ENCODE peak calls at places on chromosomes 3 and 15, in nine cellular contexts. One of them, this sample, is unnamed.

GRCh38 chr15:99343836-99344551 is 92.7 kb downstream of the LRRC28 start:
- DNase-seq in EH: no peak
- DNase-seq in testis: peak
- DNase-seq in neuronal stem cell: no peak
- DNase-seq in NCI-H1105 treated with DMSO at 0.1 percent for 48 hours: peak
- DNase-seq in mammary epithelial cell: no peak
- DNase-seq in skeletal muscle cell: no peak
- DNase-seq in stimulated activated CD4-positive, alpha-beta T cell treated with anti-CD3 and anti-CD28 coated beads, TNF-alpha, amount 100 ng/mL, for 1 hour: peak
- DNase-seq in T-cell: peak
- DNase-seq in this sample: no peak

GRCh38 chr3:125067225-125067624 is 11.4 kb upstream of the HEG1 start:
- DNase-seq in skeletal muscle cell: no peak
- DNase-seq in testis: no peak
- DNase-seq in mammary epithelial cell: no peak
- DNase-seq in EH: peak
- DNase-seq in stimulated activated CD4-positive, alpha-beta T cell treated with anti-CD3 and anti-CD28 coated beads, TNF-alpha, amount 100 ng/mL, for 1 hour: no peak
- DNase-seq in NCI-H1105 treated with DMSO at 0.1 percent for 48 hours: no peak
- DNase-seq in T-cell: no peak
- DNase-seq in neuronal stem cell: no peak
- DNase-seq in this sample: no peak

GRCh38 chr15:70643783-70644125 is 119.6 kb downstream of the UACA start:
- DNase-seq in T-cell: no peak
- DNase-seq in testis: no peak
- DNase-seq in EH: peak
- DNase-seq in skeletal muscle cell: no peak
- DNase-seq in mammary epithelial cell: no peak
- DNase-seq in neuronal stem cell: no peak
- DNase-seq in stimulated activated CD4-positive, alpha-beta T cell treated with anti-CD3 and anti-CD28 coated beads, TNF-alpha, amount 100 ng/mL, for 1 hour: no peak
- DNase-seq in NCI-H1105 treated with DMSO at 0.1 percent for 48 hours: no peak
- DNase-seq in this sample: peak

GRCh38 chr3:155658669-155659068 is 86.2 kb downstream of the PLCH1 start:
- DNase-seq in skeletal muscle cell: no peak
- DNase-seq in EH: no peak
- DNase-seq in neuronal stem cell: no peak
- DNase-seq in stimulated activated CD4-positive, alpha-beta T cell treated with anti-CD3 and anti-CD28 coated beads, TNF-alpha, amount 100 ng/mL, for 1 hour: no peak
- DNase-seq in T-cell: no peak
- DNase-seq in NCI-H1105 treated with DMSO at 0.1 percent for 48 hours: peak
- DNase-seq in testis: no peak
- DNase-seq in mammary epithelial cell: no peak
- DNase-seq in this sample: no peak

GRCh38 chr3:177190701-177191100 is 6.6 kb downstream of the TBL1XR1 start:
- DNase-seq in T-cell: no peak
- DNase-seq in EH: peak
- DNase-seq in skeletal muscle cell: no peak
- DNase-seq in neuronal stem cell: no peak
- DNase-seq in stimulated activated CD4-positive, alpha-beta T cell treated with anti-CD3 and anti-CD28 coated beads, TNF-alpha, amount 100 ng/mL, for 1 hour: no peak
- DNase-seq in NCI-H1105 treated with DMSO at 0.1 percent for 48 hours: no peak
- DNase-seq in testis: no peak
- DNase-seq in mammary epithelial cell: no peak
- DNase-seq in this sample: peak

GRCh38 chr3:25863011-25863415 is 73.1 kb downstream of the OXSM start:
- DNase-seq in EH: no peak
- DNase-seq in neuronal stem cell: no peak
- DNase-seq in stimulated activated CD4-positive, alpha-beta T cell treated with anti-CD3 and anti-CD28 coated beads, TNF-alpha, amount 100 ng/mL, for 1 hour: no peak
- DNase-seq in skeletal muscle cell: no peak
- DNase-seq in T-cell: no peak
- DNase-seq in testis: no peak
- DNase-seq in mammary epithelial cell: no peak
- DNase-seq in NCI-H1105 treated with DMSO at 0.1 percent for 48 hours: no peak
- DNase-seq in this sample: no peak

GRCh38 chr3:134449277-134449676 is 36.5 kb downstream of the ANAPC13 start:
- DNase-seq in mammary epithelial cell: peak
- DNase-seq in testis: peak
- DNase-seq in T-cell: no peak
- DNase-seq in stimulated activated CD4-positive, alpha-beta T cell treated with anti-CD3 and anti-CD28 coated beads, TNF-alpha, amount 100 ng/mL, for 1 hour: no peak
- DNase-seq in EH: peak
- DNase-seq in skeletal muscle cell: no peak
- DNase-seq in NCI-H1105 treated with DMSO at 0.1 percent for 48 hours: peak
- DNase-seq in neuronal stem cell: no peak
- DNase-seq in this sample: peak

GRCh38 chr3:101940521-101940992 is 91.2 kb downstream of the NFKBIZ start:
- DNase-seq in NCI-H1105 treated with DMSO at 0.1 percent for 48 hours: peak
- DNase-seq in skeletal muscle cell: peak
- DNase-seq in EH: peak
- DNase-seq in T-cell: no peak
- DNase-seq in neuronal stem cell: peak
- DNase-seq in mammary epithelial cell: peak
- DNase-seq in testis: peak
- DNase-seq in stimulated activated CD4-positive, alpha-beta T cell treated with anti-CD3 and anti-CD28 coated beads, TNF-alpha, amount 100 ng/mL, for 1 hour: no peak
- DNase-seq in this sample: peak

This sample was measured in AG08395.